ENCODE peak calls at places on chromosomes 16 and 17, in six cellular contexts. One of them, this sample, is unnamed.

GRCh38 chr17:43753488-43754129 is 5.0 kb downstream of the SOST start:
- DNase-seq in LNCaP clone FGC: no peak
- DNase-seq in SJCRH30: no peak
- DNase-seq in fibroblast of mammary gland: peak
- DNase-seq in uterus: no peak
- DNase-seq in esophagus muscularis mucosa: no peak
- DNase-seq in this sample: no peak

GRCh38 chr17:2061441-2061797 is 6.5 kb downstream of the HIC1 start:
- DNase-seq in esophagus muscularis mucosa: peak
- DNase-seq in SJCRH30: no peak
- DNase-seq in LNCaP clone FGC: no peak
- DNase-seq in uterus: peak
- DNase-seq in fibroblast of mammary gland: no peak
- DNase-seq in this sample: no peak

GRCh38 chr17:66310528-66311148 is 8.2 kb downstream of the PRKCA start:
- DNase-seq in fibroblast of mammary gland: no peak
- DNase-seq in uterus: no peak
- DNase-seq in SJCRH30: no peak
- DNase-seq in esophagus muscularis mucosa: no peak
- DNase-seq in LNCaP clone FGC: no peak
- DNase-seq in this sample: no peak

GRCh38 chr17:40600486-40601046 is 35.3 kb upstream of the CCR7 start:
- DNase-seq in SJCRH30: no peak
- DNase-seq in fibroblast of mammary gland: no peak
- DNase-seq in LNCaP clone FGC: no peak
- DNase-seq in uterus: no peak
- DNase-seq in esophagus muscularis mucosa: no peak
- DNase-seq in this sample: no peak

GRCh38 chr16:85667261-85667660 is 21.5 kb downstream of the GINS2 start:
- DNase-seq in LNCaP clone FGC: no peak
- DNase-seq in fibroblast of mammary gland: no peak
- DNase-seq in SJCRH30: no peak
- DNase-seq in uterus: no peak
- DNase-seq in esophagus muscularis mucosa: no peak
- DNase-seq in this sample: no peak

GRCh38 chr17:38733315-38734234 is 3.4 kb downstream of the CISD3 start:
- DNase-seq in esophagus muscularis mucosa: no peak
- DNase-seq in SJCRH30: no peak
- DNase-seq in LNCaP clone FGC: no peak
- DNase-seq in fibroblast of mammary gland: no peak
- DNase-seq in uterus: no peak
- DNase-seq in this sample: no peak

GRCh38 chr16:12002447-12003006 is 26.0 kb downstream of the SNX29 start:
- DNase-seq in SJCRH30: peak
- DNase-seq in uterus: peak
- DNase-seq in esophagus muscularis mucosa: no peak
- DNase-seq in LNCaP clone FGC: no peak
- DNase-seq in fibroblast of mammary gland: peak
- DNase-seq in this sample: no peak

GRCh38 chr17:14312522-14312921 is 11.6 kb downstream of the HS3ST3B1 start:
- DNase-seq in esophagus muscularis mucosa: no peak
- DNase-seq in SJCRH30: no peak
- DNase-seq in fibroblast of mammary gland: no peak
- DNase-seq in uterus: no peak
- DNase-seq in LNCaP clone FGC: no peak
- DNase-seq in this sample: no peak

GRCh38 chr17:59367657-59368045 is 36.2 kb downstream of the YPEL2 start:
- DNase-seq in esophagus muscularis mucosa: no peak
- DNase-seq in uterus: no peak
- DNase-seq in fibroblast of mammary gland: no peak
- DNase-seq in LNCaP clone FGC: no peak
- DNase-seq in SJCRH30: no peak
- DNase-seq in this sample: no peak

GRCh38 chr17:82238562-82239201 is 9.8 kb downstream of the SLC16A3 start:
- DNase-seq in fibroblast of mammary gland: peak
- DNase-seq in SJCRH30: peak
- DNase-seq in LNCaP clone FGC: peak
- DNase-seq in esophagus muscularis mucosa: no peak
- DNase-seq in uterus: peak
- DNase-seq in this sample: peak

GRCh38 chr16:21169249-21169981 is 10.9 kb downstream of the LDAF1 start:
- DNase-seq in esophagus muscularis mucosa: no peak
- DNase-seq in fibroblast of mammary gland: peak
- DNase-seq in SJCRH30: no peak
- DNase-seq in uterus: no peak
- DNase-seq in LNCaP clone FGC: no peak
- DNase-seq in this sample: no peak

GRCh38 chr16:65071371-65072311 is 50.2 kb downstream of the CDH11 start:
- DNase-seq in LNCaP clone FGC: no peak
- DNase-seq in SJCRH30: peak
- DNase-seq in esophagus muscularis mucosa: peak
- DNase-seq in fibroblast of mammary gland: peak
- DNase-seq in uterus: peak
- DNase-seq in this sample: no peak

GRCh38 chr16:86215979-86216585 is 294.2 kb upstream of the FOXF1 start:
- DNase-seq in SJCRH30: no peak
- DNase-seq in uterus: no peak
- DNase-seq in LNCaP clone FGC: no peak
- DNase-seq in fibroblast of mammary gland: no peak
- DNase-seq in esophagus muscularis mucosa: no peak
- DNase-seq in this sample: no peak

GRCh38 chr16:80518436-80518835 is 22.4 kb upstream of the DYNLRB2 start:
- DNase-seq in uterus: no peak
- DNase-seq in SJCRH30: no peak
- DNase-seq in LNCaP clone FGC: no peak
- DNase-seq in fibroblast of mammary gland: peak
- DNase-seq in esophagus muscularis mucosa: no peak
- DNase-seq in this sample: no peak

GRCh38 chr17:75783069-75783783 is 1.4 kb upstream of the UNK start:
- DNase-seq in SJCRH30: peak
- DNase-seq in LNCaP clone FGC: peak
- DNase-seq in uterus: no peak
- DNase-seq in fibroblast of mammary gland: peak
- DNase-seq in esophagus muscularis mucosa: no peak
- DNase-seq in this sample: no peak

This sample was measured in CD8-positive, alpha-beta memory T cell.